ENCODE peak calls at places on chromosomes 6 and 20, in five cellular contexts. One of them, this sample, is unnamed.

GRCh38 chr6:111809264-111809663 is 64.0 kb downstream of the FYN start:
- DNase-seq in NCI-H1105 treated with DMSO at 0.1 percent for 48 hours: no peak
- DNase-seq in stimulated activated CD4-positive, alpha-beta T cell treated with anti-CD3 and anti-CD28 coated beads, Interleukin-1b, Interleukin-23, amount 100 ng/mL, for 24 hours: no peak
- DNase-seq in HAP-1: no peak
- DNase-seq in cardiac muscle cell: no peak
- DNase-seq in this sample: no peak

GRCh38 chr20:36307412-36308317 is 1.5 kb downstream of the DLGAP4 start:
- DNase-seq in NCI-H1105 treated with DMSO at 0.1 percent for 48 hours: no peak
- DNase-seq in stimulated activated CD4-positive, alpha-beta T cell treated with anti-CD3 and anti-CD28 coated beads, Interleukin-1b, Interleukin-23, amount 100 ng/mL, for 24 hours: no peak
- DNase-seq in HAP-1: no peak
- DNase-seq in cardiac muscle cell: no peak
- DNase-seq in this sample: no peak

GRCh38 chr20:24894967-24895366 is 54.1 kb upstream of the CST7 start:
- DNase-seq in NCI-H1105 treated with DMSO at 0.1 percent for 48 hours: no peak
- DNase-seq in stimulated activated CD4-positive, alpha-beta T cell treated with anti-CD3 and anti-CD28 coated beads, Interleukin-1b, Interleukin-23, amount 100 ng/mL, for 24 hours: no peak
- DNase-seq in HAP-1: no peak
- DNase-seq in cardiac muscle cell: no peak
- DNase-seq in this sample: no peak

GRCh38 chr6:139852484-139853140 is 478.2 kb upstream of the CITED2 start:
- DNase-seq in NCI-H1105 treated with DMSO at 0.1 percent for 48 hours: no peak
- DNase-seq in stimulated activated CD4-positive, alpha-beta T cell treated with anti-CD3 and anti-CD28 coated beads, Interleukin-1b, Interleukin-23, amount 100 ng/mL, for 24 hours: no peak
- DNase-seq in HAP-1: peak
- DNase-seq in cardiac muscle cell: peak
- DNase-seq in this sample: no peak

GRCh38 chr6:140867336-140867735 is 1265.4 kb upstream of the GJE1 start:
- DNase-seq in NCI-H1105 treated with DMSO at 0.1 percent for 48 hours: no peak
- DNase-seq in stimulated activated CD4-positive, alpha-beta T cell treated with anti-CD3 and anti-CD28 coated beads, Interleukin-1b, Interleukin-23, amount 100 ng/mL, for 24 hours: no peak
- DNase-seq in HAP-1: no peak
- DNase-seq in cardiac muscle cell: no peak
- DNase-seq in this sample: no peak

GRCh38 chr20:36474563-36474962 is 66.8 kb upstream of the MYL9 start:
- DNase-seq in NCI-H1105 treated with DMSO at 0.1 percent for 48 hours: no peak
- DNase-seq in stimulated activated CD4-positive, alpha-beta T cell treated with anti-CD3 and anti-CD28 coated beads, Interleukin-1b, Interleukin-23, amount 100 ng/mL, for 24 hours: no peak
- DNase-seq in HAP-1: no peak
- DNase-seq in cardiac muscle cell: no peak
- DNase-seq in this sample: no peak

GRCh38 chr6:169965239-169965638 is 213.8 kb downstream of the ERMARD start:
- DNase-seq in NCI-H1105 treated with DMSO at 0.1 percent for 48 hours: no peak
- DNase-seq in stimulated activated CD4-positive, alpha-beta T cell treated with anti-CD3 and anti-CD28 coated beads, Interleukin-1b, Interleukin-23, amount 100 ng/mL, for 24 hours: no peak
- DNase-seq in HAP-1: no peak
- DNase-seq in cardiac muscle cell: no peak
- DNase-seq in this sample: no peak

GRCh38 chr6:117483004-117483644 is 650 bp downstream of the DCBLD1 start:
- DNase-seq in NCI-H1105 treated with DMSO at 0.1 percent for 48 hours: peak
- DNase-seq in stimulated activated CD4-positive, alpha-beta T cell treated with anti-CD3 and anti-CD28 coated beads, Interleukin-1b, Interleukin-23, amount 100 ng/mL, for 24 hours: no peak
- DNase-seq in HAP-1: peak
- DNase-seq in cardiac muscle cell: peak
- DNase-seq in this sample: no peak

GRCh38 chr20:32325706-32326506 is 32.2 kb upstream of the ASXL1 start:
- DNase-seq in NCI-H1105 treated with DMSO at 0.1 percent for 48 hours: no peak
- DNase-seq in stimulated activated CD4-positive, alpha-beta T cell treated with anti-CD3 and anti-CD28 coated beads, Interleukin-1b, Interleukin-23, amount 100 ng/mL, for 24 hours: no peak
- DNase-seq in HAP-1: no peak
- DNase-seq in cardiac muscle cell: peak
- DNase-seq in this sample: no peak